ENCODE peak calls at places on chromosome 7, in seven cellular contexts. Y, U, X, N, I, T and C are unnamed samples.

GRCh38 chr7:147478751-147479150 is 1111.8 kb upstream of the C7orf33 start:
- DNase-seq in Y (no peak), U (no peak), X (no peak), N (no peak), I (no peak), T (no peak), C (no peak)

GRCh38 chr7:54788664-54789063 is 29.7 kb upstream of the SEC61G start:
- DNase-seq in Y (peak), U (peak), X (peak), N (peak), I (no peak), T (peak), C (peak)

GRCh38 chr7:149719050-149719899 is 54.1 kb downstream of the ZNF467 start:
- DNase-seq in Y (no peak), U (no peak), X (no peak), N (peak), I (no peak), T (no peak), C (no peak)

GRCh38 chr7:127588019-127588696 is at the start of gene ARF5:
- DNase-seq in Y (peak), U (no peak), X (peak), N (peak), I (peak), T (peak), C (peak)

GRCh38 chr7:83096065-83096580 is 66.6 kb downstream of the PCLO start:
- DNase-seq in Y (no peak), U (no peak), X (no peak), N (no peak), I (no peak), T (no peak), C (no peak)

GRCh38 chr7:45065031-45065995 is 23.5 kb downstream of the NACAD start:
- DNase-seq in Y (no peak), U (no peak), X (no peak), N (no peak), I (no peak), T (no peak), C (no peak)

GRCh38 chr7:147911224-147911623 is 679.3 kb upstream of the C7orf33 start:
- DNase-seq in Y (no peak), U (no peak), X (no peak), N (no peak), I (no peak), T (no peak), C (no peak)

GRCh38 chr7:130380861-130381455 is 664 bp downstream of the CPA1 start:
- DNase-seq in Y (no peak), U (no peak), X (no peak), N (no peak), I (no peak), T (no peak), C (no peak)

GRCh38 chr7:28984631-28985030 is 26.5 kb upstream of the TRIL start:
- DNase-seq in Y (no peak), U (no peak), X (peak), N (peak), I (no peak), T (no peak), C (peak)

GRCh38 chr7:116285252-116285651 is 74.9 kb downstream of the TES start:
- DNase-seq in Y (no peak), U (no peak), X (no peak), N (no peak), I (no peak), T (no peak), C (no peak)

GRCh38 chr7:55513849-55514248 is 58.5 kb downstream of the VOPP1 start:
- DNase-seq in Y (no peak), U (no peak), X (no peak), N (no peak), I (no peak), T (no peak), C (no peak)

GRCh38 chr7:20146461-20146860 is 70.7 kb downstream of the MACC1 start:
- DNase-seq in Y (no peak), U (no peak), X (no peak), N (no peak), I (no peak), T (no peak), C (no peak)

GRCh38 chr7:69172357-69173098 is 425.7 kb upstream of the AUTS2 start:
- DNase-seq in Y (no peak), U (no peak), X (no peak), N (no peak), I (no peak), T (no peak), C (no peak)

GRCh38 chr7:43303740-43304241 is 191.3 kb downstream of the HECW1 start:
- DNase-seq in Y (peak), U (no peak), X (no peak), N (no peak), I (no peak), T (no peak), C (no peak)

GRCh38 chr7:16223963-16224707 is 197.2 kb downstream of the CRPPA start:
- DNase-seq in Y (no peak), U (no peak), X (no peak), N (no peak), I (no peak), T (no peak), C (no peak)

DNA sequence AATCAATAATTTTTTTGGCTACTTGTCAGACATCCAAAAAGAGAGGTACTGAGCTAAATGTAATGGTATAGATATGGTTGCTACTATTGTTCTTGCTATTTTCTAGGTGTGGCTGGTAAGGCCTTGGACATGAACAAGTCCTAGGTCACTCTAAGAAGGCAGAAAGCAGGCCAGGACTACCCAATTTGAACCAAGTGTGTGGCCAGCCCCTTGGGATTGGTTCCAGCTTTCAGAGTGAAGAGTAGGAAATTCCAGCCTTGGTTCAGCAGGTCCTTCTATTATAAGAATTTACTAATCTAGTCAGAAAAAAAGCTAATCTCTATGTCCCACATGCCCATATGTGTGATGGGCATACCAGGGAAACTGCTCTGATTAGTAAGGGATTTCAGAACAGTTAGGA is 7.8 kb upstream of the TARP start:
- DNase-seq in Y (no peak), U (no peak), X (no peak), N (no peak), I (no peak), T (no peak), C (no peak)
- TF ChIP-seq JUND in Y (no peak), U (no peak), X (no peak), N (no peak), I (no peak), T (no peak), C (no peak)

GRCh38 chr7:73899731-73900142 is 38.8 kb downstream of the TMEM270 start:
- DNase-seq in Y (no peak), U (no peak), X (no peak), N (no peak), I (no peak), T (no peak), C (no peak)
- TF ChIP-seq JUND in Y (no peak), U (no peak), X (peak), N (no peak), I (no peak), T (no peak), C (no peak)

DNA sequence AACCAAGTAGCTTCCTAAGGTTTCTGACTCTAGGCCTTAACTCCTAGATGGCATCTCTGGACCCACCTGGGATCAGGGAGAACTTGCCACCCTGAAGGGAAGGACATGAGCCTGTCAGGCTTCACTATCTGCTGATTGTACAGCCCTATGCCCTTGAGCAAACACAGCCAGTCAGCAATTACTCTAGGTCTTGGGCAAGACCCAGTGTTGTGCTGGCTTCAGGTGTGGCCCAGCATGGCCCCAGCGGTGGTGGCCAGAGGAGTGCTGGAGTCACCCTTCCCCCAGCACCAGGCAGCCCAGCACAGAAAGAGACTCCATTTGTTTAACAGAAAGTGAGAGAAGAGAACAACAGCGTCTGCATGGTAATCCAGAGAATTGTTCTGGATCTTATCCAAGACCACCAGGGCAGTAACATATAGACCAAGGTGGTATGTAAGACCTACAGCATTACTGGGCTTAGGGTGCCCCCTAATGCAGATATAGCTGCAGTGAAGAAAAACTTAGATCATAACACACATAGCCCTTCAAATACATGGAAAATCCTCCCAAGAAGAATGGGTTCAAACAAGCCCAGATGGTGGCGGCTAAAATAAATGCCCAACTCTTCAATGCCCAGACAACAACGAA is 207.7 kb downstream of the MAGI2 start:
- DNase-seq in Y (no peak), U (no peak), X (no peak), N (no peak), I (no peak), T (peak), C (peak)
- TF ChIP-seq JUND in Y (no peak), U (no peak), X (no peak), N (no peak), I (no peak), T (no peak), C (no peak)

DNA sequence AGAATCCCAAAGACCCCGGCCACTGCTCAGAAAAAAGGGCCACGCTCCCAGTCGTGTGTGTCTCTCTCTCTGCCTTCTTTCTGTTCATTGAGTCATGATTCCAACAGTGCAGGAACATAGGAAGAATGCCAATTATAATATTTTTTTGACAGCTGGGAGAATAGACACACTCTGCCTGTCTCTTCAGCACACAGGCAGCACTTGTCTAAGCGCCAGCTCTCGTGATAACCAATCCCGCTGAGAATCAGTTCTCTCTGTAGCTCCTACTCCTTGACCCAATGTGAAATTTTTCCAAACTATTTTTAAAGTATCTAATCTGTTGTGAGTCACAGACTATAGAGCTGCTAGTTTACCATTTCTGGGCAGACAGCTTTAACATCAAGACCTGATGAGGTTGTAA is 145.7 kb upstream of the RHEB start:
- DNase-seq in Y (no peak), U (no peak), X (no peak), N (no peak), I (no peak), T (no peak), C (no peak)
- TF ChIP-seq JUND in Y (no peak), U (no peak), X (no peak), N (no peak), I (no peak), T (no peak), C (no peak)